ENCODE peak calls at places on chromosomes 12 and 14, in seven cellular contexts. H is NCI-H146, D is fibroblast of lung, F is nucleus accumbens, U is midbrain, R is heart right ventricle, V is AML-193. A is an unnamed sample.

GRCh38 chr14:50775357-50775756 is 55.6 kb downstream of the NIN start:
- DNase-seq in H (no peak), D (peak; percentile 90), F (no peak), U (no peak), R (no peak), V (no peak), A (no peak)

GRCh38 chr14:71290960-71291466 is 383.8 kb downstream of the PCNX1 start:
- DNase-seq in H (no peak), D (peak; percentile 93), F (peak; percentile 31), U (peak; percentile 4), R (no peak), V (peak; percentile 18), A (peak; percentile 31)

GRCh38 chr14:85315891-85316290 is 214.1 kb upstream of the FLRT2 start:
- DNase-seq in H (peak; percentile 14), D (no peak), F (no peak), U (no peak), R (no peak), V (no peak), A (no peak)

GRCh38 chr12:109718390-109718789 is 4.8 kb downstream of the FAM222A start:
- DNase-seq in H (peak; percentile 85), D (no peak), F (peak; percentile 60), U (peak; percentile 48), R (no peak), V (no peak), A (no peak)

GRCh38 chr12:111699-112591 is 45.4 kb downstream of the IQSEC3 start:
- DNase-seq in H (no peak), D (no peak), F (no peak), U (no peak), R (no peak), V (no peak), A (peak; percentile 23)

GRCh38 chr12:48817957-48818830 is at the start of gene CACNB3:
- DNase-seq in H (peak; percentile 92), D (peak; percentile 61), F (peak; percentile 67), U (peak; percentile 23), R (peak; percentile 75), V (peak; percentile 17), A (peak; percentile 63)

GRCh38 chr14:35403397-35404245 is 928 bp downstream of the NFKBIA start:
- DNase-seq in H (peak; percentile 88), D (peak; percentile 88), F (peak; percentile 91), U (peak; percentile 95), R (peak; percentile 97), V (peak; percentile 92), A (peak; percentile 93)

GRCh38 chr12:69101505-69101904 is 137.9 kb upstream of the CPSF6 start:
- DNase-seq in H (no peak), D (peak; percentile 17), F (no peak), U (no peak), R (no peak), V (no peak), A (no peak)

GRCh38 chr14:23624830-23625404 is 11.2 kb upstream of the DHRS2 start:
- DNase-seq in H (no peak), D (no peak), F (no peak), U (no peak), R (no peak), V (no peak), A (peak; percentile 3)

GRCh38 chr14:102915292-102916110 is 7.0 kb upstream of the AMN start:
- DNase-seq in H (no peak), D (no peak), F (no peak), U (no peak), R (no peak), V (no peak), A (no peak)

GRCh38 chr14:102966256-102966655 is 43.8 kb downstream of the AMN start:
- DNase-seq in H (no peak), D (no peak), F (no peak), U (no peak), R (no peak), V (no peak), A (no peak)

GRCh38 chr12:94218244-94218643 is 69.9 kb downstream of the PLXNC1 start:
- DNase-seq in H (no peak), D (no peak), F (no peak), U (no peak), R (no peak), V (no peak), A (peak; percentile 70)

GRCh38 chr14:79514700-79515099 is 696.6 kb downstream of the DIO2 start:
- DNase-seq in H (no peak), D (peak; percentile 92), F (no peak), U (no peak), R (no peak), V (no peak), A (no peak)

GRCh38 chr12:69679119-69679518 is 20.0 kb downstream of the BEST3 start:
- DNase-seq in H (no peak), D (no peak), F (no peak), U (no peak), R (no peak), V (no peak), A (no peak)

GRCh38 chr14:33569844-33570716 is 380.8 kb downstream of the EGLN3 start:
- DNase-seq in H (no peak), D (peak; percentile 82), F (no peak), U (no peak), R (no peak), V (no peak), A (no peak)

GRCh38 chr12:106149096-106149784 is 10.5 kb upstream of the NUAK1 start:
- DNase-seq in H (peak; percentile 4), D (no peak), F (peak; percentile 7), U (peak; percentile 32), R (no peak), V (no peak), A (peak; percentile 9)

GRCh38 chr12:49873361-49873934 is 30.3 kb downstream of the FAIM2 start:
- DNase-seq in H (no peak), D (peak; percentile 73), F (no peak), U (peak; percentile 37), R (no peak), V (no peak), A (no peak)

GRCh38 chr14:86221755-86222154 is 691.8 kb downstream of the FLRT2 start:
- DNase-seq in H (no peak), D (no peak), F (no peak), U (no peak), R (no peak), V (no peak), A (peak; percentile 69)

GRCh38 chr12:101299931-101300330 is 20.0 kb downstream of the UTP20 start:
- DNase-seq in H (no peak), D (no peak), F (peak; percentile 12), U (peak; percentile 79), R (no peak), V (no peak), A (no peak)

GRCh38 chr12:56768424-56768823 is 5.3 kb downstream of the HSD17B6 start:
- DNase-seq in H (no peak), D (no peak), F (no peak), U (no peak), R (no peak), V (no peak), A (no peak)

GRCh38 chr12:53603804-53604203 is 22.4 kb downstream of the ATF7 start:
- DNase-seq in H (no peak), D (no peak), F (no peak), U (peak; percentile 24), R (no peak), V (no peak), A (no peak)

GRCh38 chr12:131736807-131737484 is 26.1 kb downstream of the SFSWAP start:
- DNase-seq in H (no peak), D (peak; percentile 89), F (no peak), U (no peak), R (no peak), V (no peak), A (no peak)

GRCh38 chr14:33938131-33938949 is 12.5 kb downstream of the EGLN3 start:
- DNase-seq in H (peak; percentile 4), D (peak; percentile 10), F (peak; percentile 74), U (peak; percentile 44), R (peak; percentile 81), V (no peak), A (no peak)

GRCh38 chr12:1173806-1174617 is 183.0 kb downstream of the ERC1 start:
- DNase-seq in H (peak; percentile 94), D (no peak), F (no peak), U (no peak), R (no peak), V (no peak), A (no peak)

A was measured in OCI-M1.